ENCODE peak calls at places on chromosomes 3 and 15, in five cellular contexts. K, E, X, P and S are unnamed samples.

GRCh38 chr15:58222698-58223097 is 84.5 kb downstream of the AQP9 start:
- DNase-seq in X (no peak), P (no peak), E (no peak), K (no peak), S (no peak)

GRCh38 chr15:38535451-38536200 is 29.0 kb downstream of the RASGRP1 start:
- DNase-seq in P (no peak), X (no peak), K (no peak), E (no peak), S (no peak)

GRCh38 chr3:8371085-8371551 is 130.5 kb upstream of the LMCD1 start:
- DNase-seq in P (no peak), E (no peak), X (no peak), K (no peak), S (no peak)

GRCh38 chr3:117998071-117998470 is 1036.6 kb downstream of the IGSF11 start:
- DNase-seq in X (no peak), P (no peak), K (no peak), E (no peak), S (no peak)

GRCh38 chr15:51721199-51721960 is 16.1 kb downstream of the LYSMD2 start:
- DNase-seq in K (no peak), P (no peak), X (no peak), E (no peak), S (no peak)

GRCh38 chr15:38477637-38478036 is 23.7 kb downstream of the FAM98B start:
- DNase-seq in K (no peak), E (no peak), P (no peak), X (no peak), S (no peak)

GRCh38 chr15:66854012-66854965 is 152.3 kb downstream of the SMAD6 start:
- DNase-seq in K (peak; percentile 13), X (no peak), P (no peak), E (peak; percentile 7), S (no peak)

GRCh38 chr3:32472716-32473115 is 29.9 kb downstream of the CMTM6 start:
- DNase-seq in X (no peak), P (no peak), E (no peak), K (no peak), S (no peak)

GRCh38 chr3:169556349-169556870 is 107.1 kb downstream of the MECOM start:
- DNase-seq in P (no peak), K (no peak), X (no peak), E (no peak), S (no peak)

GRCh38 chr15:27254016-27254415 is 283.0 kb downstream of the GABRG3 start:
- DNase-seq in E (no peak), X (no peak), P (no peak), K (no peak), S (no peak)

GRCh38 chr3:113498221-113499005 is 16.5 kb downstream of the SPICE1 start:
- DNase-seq in E (no peak), K (no peak), X (no peak), P (no peak), S (no peak)

GRCh38 chr15:41241251-41241964 is 10.3 kb downstream of the CHP1 start:
- DNase-seq in P (no peak), E (peak; percentile 58), K (peak; percentile 25), X (no peak), S (no peak)

GRCh38 chr15:73870700-73871408 is 2.5 kb upstream of the TBC1D21 start:
- DNase-seq in K (peak; percentile 22), E (peak; percentile 19), P (no peak), X (no peak), S (no peak)

GRCh38 chr3:130934442-130935089 is 40.7 kb downstream of the ATP2C1 start:
- DNase-seq in K (no peak), P (no peak), E (no peak), X (no peak), S (no peak)

GRCh38 chr3:123546133-123546755 is 38.6 kb downstream of the HACD2 start:
- DNase-seq in P (no peak), X (no peak), E (no peak), K (no peak), S (no peak)

GRCh38 chr15:36373549-36373948 is 205.9 kb upstream of the CDIN1 start:
- DNase-seq in K (no peak), X (peak; percentile 76), E (no peak), P (no peak), S (no peak)

GRCh38 chr3:16378415-16378814 is 113.4 kb downstream of the OXNAD1 start:
- DNase-seq in P (no peak), E (no peak), K (no peak), X (no peak), S (no peak)

GRCh38 chr3:16379838-16380237 is 114.8 kb downstream of the OXNAD1 start:
- DNase-seq in E (no peak), X (no peak), P (no peak), K (no peak), S (no peak)

GRCh38 chr3:16377847-16378302 is 112.9 kb downstream of the OXNAD1 start:
- DNase-seq in P (no peak), E (no peak), X (no peak), K (no peak), S (no peak)

GRCh38 chr3:16380421-16380820 is 115.4 kb downstream of the OXNAD1 start:
- DNase-seq in P (no peak), X (no peak), K (no peak), E (no peak), S (no peak)

DNA sequence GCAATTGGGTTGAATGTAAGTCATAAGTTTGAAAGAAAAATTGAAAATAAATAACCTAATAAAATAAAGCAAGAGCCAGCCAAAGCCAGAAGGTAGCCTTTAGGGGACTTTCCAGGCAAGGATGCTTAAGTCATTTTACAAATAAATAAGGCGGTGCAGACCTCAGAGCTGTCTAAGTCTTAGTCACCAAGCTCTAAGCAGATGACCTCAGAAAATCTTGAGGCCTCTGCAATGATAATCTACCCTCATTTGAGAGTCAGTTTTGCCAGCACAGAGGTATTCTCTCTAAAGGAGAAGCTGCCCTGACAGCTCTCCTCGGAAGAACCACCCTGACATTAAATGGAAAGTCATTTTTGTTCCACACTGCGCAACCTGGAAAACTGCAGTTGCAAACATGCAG is 113.9 kb downstream of the OXNAD1 start:
- DNase-seq in E (no peak), X (no peak), P (no peak), K (no peak), S (no peak)
- H3K4me3 ChIP-seq in E (no peak overlapping the region), X (no peak overlapping the region), P (no peak overlapping the region), K (no peak overlapping the region), S (no peak overlapping the region)

DNA sequence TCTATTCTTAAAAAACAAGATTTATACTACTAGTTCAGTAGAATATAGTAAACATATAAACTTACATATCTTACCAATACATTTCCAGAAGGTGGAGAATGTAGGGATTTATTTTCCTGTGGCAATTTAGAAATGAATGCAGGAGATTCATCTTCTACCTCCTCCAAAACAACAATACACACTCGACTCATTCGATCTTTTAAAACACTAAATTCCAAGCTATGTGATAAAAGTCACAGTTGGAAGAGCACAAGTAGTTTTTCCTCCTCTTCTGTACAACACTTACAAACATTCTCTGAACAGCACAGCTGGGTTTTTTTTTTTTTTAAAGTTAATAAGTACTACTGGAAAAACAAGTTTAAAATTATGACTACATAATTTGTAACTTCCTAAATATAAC is 1.4 kb downstream of the ANKRD28 start:
- DNase-seq in P (no peak), K (no peak), E (no peak), X (no peak), S (no peak)
- TF ChIP-seq POLR2AphosphoS5 in P (no peak), K (no peak), E (no peak), X (no peak), S (no peak)

DNA sequence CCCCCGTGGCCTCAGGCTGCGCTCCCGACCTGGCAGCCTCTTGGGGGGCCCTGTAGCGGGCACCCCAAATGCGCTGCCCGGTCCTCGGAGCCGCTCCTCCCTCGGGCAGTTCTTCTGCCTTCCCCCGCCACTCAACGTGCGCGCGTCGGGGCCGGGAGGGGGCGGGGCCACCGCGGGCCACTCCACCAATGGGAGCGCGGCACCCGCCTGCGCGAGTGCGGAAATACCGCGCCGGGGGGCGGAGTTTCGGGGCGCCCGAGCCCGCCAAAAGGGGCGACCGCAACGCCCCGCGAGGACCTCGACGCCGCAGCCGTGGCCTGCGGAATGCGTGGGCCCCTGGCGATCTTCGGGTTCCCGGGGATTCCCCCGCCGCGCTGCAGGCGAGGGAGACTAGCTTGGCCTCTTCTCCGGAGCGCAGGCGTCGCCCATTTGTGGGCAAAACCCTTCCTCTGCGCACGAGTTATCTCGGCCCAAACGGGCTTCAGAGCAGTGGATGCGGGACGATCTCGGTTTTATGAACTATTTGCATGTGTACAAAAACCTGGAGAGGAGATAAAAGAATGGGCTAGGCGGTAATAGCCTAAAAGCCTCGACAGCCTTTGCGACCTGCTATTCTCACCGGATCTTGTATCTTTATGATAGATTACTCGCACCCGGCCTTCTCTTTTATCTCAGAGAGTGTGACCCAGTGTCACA is at the start of gene TASOR:
- DNase-seq in K (peak; percentile 80), X (no peak), P (peak; percentile 77), E (peak; percentile 86), S (peak; percentile 96)
- TF ChIP-seq POLR2A in K (no peak), X (no peak), P (peak; percentile 52), E (peak; percentile 60), S (peak; percentile 46)

DNA sequence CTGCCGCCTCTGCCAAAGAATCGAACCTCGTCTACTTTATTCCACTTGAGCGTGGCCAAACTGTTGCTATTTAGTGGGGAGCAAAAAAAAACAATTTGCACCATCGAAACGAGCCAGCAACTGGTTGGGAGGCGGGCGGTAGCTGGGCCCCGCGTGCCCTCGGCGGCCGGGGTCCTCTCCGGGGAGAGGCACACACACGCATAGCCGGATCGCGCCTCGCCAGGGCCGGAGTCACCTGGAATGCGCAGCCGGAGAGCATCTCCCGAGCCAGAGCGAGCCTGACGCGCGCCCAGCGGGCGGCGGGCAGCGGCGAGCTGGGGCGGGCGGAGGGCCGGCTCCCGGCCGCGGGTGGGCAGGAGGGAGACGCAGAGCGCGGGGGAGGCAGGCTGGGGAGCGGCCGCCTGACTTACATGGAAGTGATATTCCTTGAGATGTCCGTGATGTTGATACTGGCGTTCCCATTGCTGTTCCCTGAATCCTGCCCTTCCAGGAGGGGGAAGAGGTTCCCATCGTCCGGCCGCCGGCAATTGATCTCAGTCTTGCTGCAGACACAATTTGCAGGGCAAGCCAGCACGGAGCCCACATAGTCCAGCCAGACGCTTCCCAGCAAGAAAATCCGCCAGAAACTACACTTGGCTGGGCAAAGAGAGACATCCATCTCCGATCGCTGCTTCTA is 905 bp downstream of the NTRK3 start:
- DNase-seq in P (peak; percentile 48), X (no peak), K (peak; percentile 26), E (no peak), S (no peak)
- H3K4me3 ChIP-seq in P (peak overlapping the region; percentile 69), X (no peak overlapping the region), K (peak overlapping the region; percentile 38), E (peak overlapping the region; percentile 16), S (peak overlapping the region; percentile 35)